ENCODE peak calls at places on chromosomes 2 and 18, in eight cellular contexts. One of them, this sample, is unnamed.

GRCh38 chr2:168431301-168432024 is 24.6 kb upstream of the CERS6 start:
- DNase-seq in NCI-H2081 treated with DMSO at 0.1 percent for 48 hours: no peak
- DNase-seq in WTC11: no peak
- DNase-seq in type B pancreatic cell: no peak
- DNase-seq in neuronal stem cell: no peak
- DNase-seq in mucosa of gallbladder: no peak
- DNase-seq in COR-L47: no peak
- DNase-seq in NCI-H1436 treated with DMSO at 0.1 percent for 48 hours: no peak
- DNase-seq in this sample: no peak

GRCh38 chr18:62758591-62758990 is 43.2 kb downstream of the PHLPP1 start:
- DNase-seq in COR-L47: no peak
- DNase-seq in mucosa of gallbladder: no peak
- DNase-seq in WTC11: no peak
- DNase-seq in type B pancreatic cell: no peak
- DNase-seq in NCI-H2081 treated with DMSO at 0.1 percent for 48 hours: no peak
- DNase-seq in NCI-H1436 treated with DMSO at 0.1 percent for 48 hours: no peak
- DNase-seq in neuronal stem cell: no peak
- DNase-seq in this sample: no peak

GRCh38 chr18:3671181-3671580 is 221.2 kb downstream of the TGIF1 start:
- DNase-seq in NCI-H2081 treated with DMSO at 0.1 percent for 48 hours: no peak
- DNase-seq in mucosa of gallbladder: no peak
- DNase-seq in type B pancreatic cell: no peak
- DNase-seq in NCI-H1436 treated with DMSO at 0.1 percent for 48 hours: no peak
- DNase-seq in neuronal stem cell: no peak
- DNase-seq in WTC11: no peak
- DNase-seq in COR-L47: no peak
- DNase-seq in this sample: no peak

GRCh38 chr2:116733699-116734098 is 1080.8 kb upstream of the DDX18 start:
- DNase-seq in type B pancreatic cell: no peak
- DNase-seq in NCI-H1436 treated with DMSO at 0.1 percent for 48 hours: no peak
- DNase-seq in WTC11: no peak
- DNase-seq in NCI-H2081 treated with DMSO at 0.1 percent for 48 hours: no peak
- DNase-seq in neuronal stem cell: no peak
- DNase-seq in COR-L47: peak
- DNase-seq in mucosa of gallbladder: no peak
- DNase-seq in this sample: no peak

GRCh38 chr18:26863921-26864497 is 1.5 kb downstream of the AQP4 start:
- DNase-seq in NCI-H2081 treated with DMSO at 0.1 percent for 48 hours: no peak
- DNase-seq in COR-L47: no peak
- DNase-seq in neuronal stem cell: no peak
- DNase-seq in mucosa of gallbladder: no peak
- DNase-seq in NCI-H1436 treated with DMSO at 0.1 percent for 48 hours: no peak
- DNase-seq in type B pancreatic cell: no peak
- DNase-seq in WTC11: no peak
- DNase-seq in this sample: no peak

GRCh38 chr2:11963966-11964365 is 217.5 kb downstream of the LPIN1 start:
- DNase-seq in WTC11: no peak
- DNase-seq in NCI-H1436 treated with DMSO at 0.1 percent for 48 hours: no peak
- DNase-seq in mucosa of gallbladder: no peak
- DNase-seq in type B pancreatic cell: no peak
- DNase-seq in NCI-H2081 treated with DMSO at 0.1 percent for 48 hours: no peak
- DNase-seq in neuronal stem cell: no peak
- DNase-seq in COR-L47: no peak
- DNase-seq in this sample: no peak

GRCh38 chr2:185372188-185372587 is 366.4 kb upstream of the FSIP2 start:
- DNase-seq in NCI-H1436 treated with DMSO at 0.1 percent for 48 hours: no peak
- DNase-seq in mucosa of gallbladder: no peak
- DNase-seq in NCI-H2081 treated with DMSO at 0.1 percent for 48 hours: no peak
- DNase-seq in WTC11: no peak
- DNase-seq in COR-L47: no peak
- DNase-seq in type B pancreatic cell: no peak
- DNase-seq in neuronal stem cell: no peak
- DNase-seq in this sample: no peak

GRCh38 chr2:66305714-66306113 is 129.2 kb upstream of the MEIS1 start:
- DNase-seq in NCI-H1436 treated with DMSO at 0.1 percent for 48 hours: peak
- DNase-seq in mucosa of gallbladder: peak
- DNase-seq in neuronal stem cell: no peak
- DNase-seq in WTC11: no peak
- DNase-seq in type B pancreatic cell: no peak
- DNase-seq in NCI-H2081 treated with DMSO at 0.1 percent for 48 hours: peak
- DNase-seq in COR-L47: peak
- DNase-seq in this sample: no peak

GRCh38 chr2:231308631-231309414 is 86.7 kb upstream of the B3GNT7 start:
- DNase-seq in mucosa of gallbladder: no peak
- DNase-seq in type B pancreatic cell: no peak
- DNase-seq in NCI-H1436 treated with DMSO at 0.1 percent for 48 hours: no peak
- DNase-seq in COR-L47: no peak
- DNase-seq in neuronal stem cell: no peak
- DNase-seq in NCI-H2081 treated with DMSO at 0.1 percent for 48 hours: no peak
- DNase-seq in WTC11: no peak
- DNase-seq in this sample: no peak

This sample was measured in nephron progenitor cell.